ENCODE peak calls at places on chromosomes 13 and 19, in four cellular contexts. D, Y, F and R are unnamed samples.

GRCh38 chr19:17470204-17470841 is at the start of gene SLC27A1:
- DNase-seq in Y (no peak), D (peak), F (peak), R (peak)

GRCh38 chr19:21835810-21836444 is at the start of gene ZNF43:
- DNase-seq in F (peak), Y (peak), D (peak), R (peak)

GRCh38 chr13:100544866-100545683 is 43.5 kb downstream of the GGACT start:
- DNase-seq in Y (no peak), D (no peak), F (peak), R (no peak)

GRCh38 chr13:30362005-30362788 is 54.8 kb upstream of the KATNAL1 start:
- DNase-seq in Y (no peak), D (no peak), F (no peak), R (no peak)

GRCh38 chr13:19838726-19839342 is 24.6 kb downstream of the ZMYM5 start:
- DNase-seq in D (no peak), F (no peak), Y (no peak), R (no peak)

GRCh38 chr19:47487551-47488515 is 3.8 kb upstream of the KPTN start:
- DNase-seq in F (no peak), Y (no peak), D (no peak), R (no peak)

GRCh38 chr13:40329682-40330485 is 336.6 kb downstream of the FOXO1 start:
- DNase-seq in D (no peak), Y (no peak), F (no peak), R (no peak)

GRCh38 chr19:29326351-29326750 is 113.4 kb upstream of the UQCRFS1 start:
- DNase-seq in D (no peak), Y (no peak), F (peak), R (no peak)

GRCh38 chr13:83377486-83377885 is 504.8 kb downstream of the SLITRK1 start:
- DNase-seq in F (no peak), D (no peak), Y (no peak), R (no peak)

GRCh38 chr13:111177803-111178389 is 62.8 kb downstream of the ARHGEF7 start:
- DNase-seq in F (no peak), Y (no peak), D (no peak), R (peak)